ENCODE peak calls at places on chromosomes 16 and 17, in eight cellular contexts. O is cardiac fibroblast; H is fibroblast of gingiva; J is H9; L is fibroblast of mammary gland; D is activated CD8-positive, alpha-beta memory T cell treated with anti-CD3 and anti-CD28 coated beads for 48 hours; Z is natural killer cell; Y is stimulated activated CD8-positive, alpha-beta memory T cell treated with anti-CD3 and anti-CD28 coated beads, Interleukin-7, amount 100 ng/mL, for 1 hour. I is an unnamed sample.

GRCh38 chr16:82585675-82586074 is 41.1 kb upstream of the CDH13 start:
- DNase-seq in O (peak; percentile 10), H (no peak), J (no peak), L (peak; percentile 75), D (no peak), Z (no peak), Y (no peak), I (peak; percentile 91)

GRCh38 chr17:12457493-12457892 is 208.2 kb upstream of the MYOCD start:
- DNase-seq in O (no peak), H (no peak), J (no peak), L (no peak), D (no peak), Z (no peak), Y (no peak), I (peak; percentile 13)

GRCh38 chr16:71311553-71312158 is 22.5 kb upstream of the CMTR2 start:
- DNase-seq in O (peak; percentile 14), H (no peak), J (peak; percentile 75), L (peak; percentile 14), D (no peak), Z (no peak), Y (no peak), I (no peak)

GRCh38 chr17:41452276-41452675 is 11.5 kb upstream of the KRT38 start:
- DNase-seq in O (no peak), H (no peak), J (no peak), L (no peak), D (no peak), Z (no peak), Y (no peak), I (no peak)

GRCh38 chr17:67281053-67281452 is 36.1 kb upstream of the HELZ start:
- DNase-seq in O (no peak), H (peak; percentile 24), J (peak; percentile 64), L (peak; percentile 20), D (no peak), Z (no peak), Y (no peak), I (no peak)

GRCh38 chr17:78787444-78787843 is 5.4 kb upstream of the CYTH1 start:
- DNase-seq in O (no peak), H (no peak), J (no peak), L (no peak), D (no peak), Z (no peak), Y (no peak), I (no peak)

GRCh38 chr17:74759243-74759801 is 10.9 kb downstream of the NHERF1 start:
- DNase-seq in O (no peak), H (no peak), J (no peak), L (no peak), D (no peak), Z (peak; percentile 45), Y (no peak), I (no peak)

GRCh38 chr17:65099941-65100315 is 37.2 kb upstream of the RGS9 start:
- DNase-seq in O (peak; percentile 59), H (peak; percentile 74), J (peak; percentile 51), L (peak; percentile 93), D (peak; percentile 67), Z (peak; percentile 58), Y (peak; percentile 20), I (peak; percentile 80)

GRCh38 chr16:85173077-85173980 is 61.1 kb upstream of the CIBAR2 start:
- DNase-seq in O (peak; percentile 84), H (peak; percentile 52), J (no peak), L (peak; percentile 95), D (no peak), Z (no peak), Y (no peak), I (peak; percentile 93)

GRCh38 chr16:58519707-58520106 is 4.4 kb downstream of the SETD6 start:
- DNase-seq in O (no peak), H (no peak), J (no peak), L (no peak), D (no peak), Z (no peak), Y (no peak), I (no peak)

GRCh38 chr16:86826931-86827330 is 248.6 kb downstream of the FOXL1 start:
- DNase-seq in O (no peak), H (no peak), J (peak; percentile 69), L (no peak), D (no peak), Z (no peak), Y (no peak), I (peak; percentile 78)

GRCh38 chr17:2710804-2711607 is 558 bp downstream of the CLUH start:
- DNase-seq in O (no peak), H (no peak), J (no peak), L (no peak), D (no peak), Z (peak; percentile 38), Y (no peak), I (no peak)

GRCh38 chr17:47264171-47264570 is 10.5 kb downstream of the ITGB3 start:
- DNase-seq in O (no peak), H (no peak), J (no peak), L (no peak), D (no peak), Z (no peak), Y (no peak), I (no peak)

GRCh38 chr17:46010597-46011186 is 11.6 kb downstream of the STH start:
- DNase-seq in O (no peak), H (no peak), J (peak; percentile 68), L (no peak), D (no peak), Z (no peak), Y (no peak), I (no peak)

GRCh38 chr17:43438626-43439529 is 40.1 kb downstream of the ARL4D start:
- DNase-seq in O (no peak), H (no peak), J (peak; percentile 47), L (no peak), D (no peak), Z (no peak), Y (no peak), I (no peak)

GRCh38 chr16:67987460-67988160 is 7.3 kb upstream of the DPEP3 start:
- DNase-seq in O (peak; percentile 35), H (no peak), J (no peak), L (no peak), D (no peak), Z (no peak), Y (no peak), I (no peak)

GRCh38 chr17:72618018-72618509 is 474.4 kb downstream of the SLC39A11 start:
- DNase-seq in O (peak; percentile 20), H (no peak), J (no peak), L (no peak), D (no peak), Z (no peak), Y (no peak), I (no peak)

GRCh38 chr17:80219013-80219776 is 938 bp downstream of the SGSH start:
- DNase-seq in O (peak; percentile 78), H (peak; percentile 75), J (peak; percentile 44), L (peak; percentile 86), D (peak; percentile 95), Z (peak; percentile 93), Y (peak; percentile 91), I (peak; percentile 84)

GRCh38 chr17:45918241-45918745 is 23.9 kb downstream of the MAPT start:
- DNase-seq in O (no peak), H (no peak), J (no peak), L (no peak), D (no peak), Z (no peak), Y (no peak), I (no peak)

GRCh38 chr17:82372063-82372590 is 562 bp downstream of the UTS2R start:
- DNase-seq in O (no peak), H (no peak), J (no peak), L (no peak), D (no peak), Z (no peak), Y (no peak), I (no peak)

GRCh38 chr17:38796451-38796850 is 2.9 kb downstream of the PIP4K2B start:
- DNase-seq in O (no peak), H (no peak), J (no peak), L (no peak), D (no peak), Z (no peak), Y (no peak), I (no peak)

GRCh38 chr16:10376229-10376628 is 9.6 kb upstream of the ATF7IP2 start:
- DNase-seq in O (no peak), H (no peak), J (no peak), L (no peak), D (no peak), Z (no peak), Y (no peak), I (no peak)

GRCh38 chr17:74860229-74860998 is 729 bp upstream of the GRIN2C start:
- DNase-seq in O (no peak), H (no peak), J (peak; percentile 57), L (no peak), D (no peak), Z (no peak), Y (no peak), I (no peak)

GRCh38 chr16:3047387-3047720 is 993 bp downstream of the MMP25 start:
- DNase-seq in O (no peak), H (no peak), J (no peak), L (no peak), D (no peak), Z (no peak), Y (no peak), I (no peak)

GRCh38 chr17:31488264-31488981 is 96.9 kb downstream of the RAB11FIP4 start:
- DNase-seq in O (no peak), H (no peak), J (peak; percentile 61), L (no peak), D (no peak), Z (peak; percentile 32), Y (no peak), I (no peak)

GRCh38 chr16:81885976-81886586 is 107.0 kb downstream of the PLCG2 start:
- DNase-seq in O (peak; percentile 34), H (no peak), J (peak; percentile 62), L (peak; percentile 29), D (peak; percentile 5), Z (no peak), Y (no peak), I (no peak)

GRCh38 chr16:2278272-2278608 is 10.3 kb upstream of the RNPS1 start:
- DNase-seq in O (no peak), H (no peak), J (peak; percentile 56), L (no peak), D (no peak), Z (no peak), Y (no peak), I (no peak)

GRCh38 chr17:9900019-9900594 is 5.0 kb downstream of the RCVRN start:
- DNase-seq in O (peak; percentile 24), H (no peak), J (no peak), L (peak; percentile 43), D (no peak), Z (no peak), Y (no peak), I (no peak)

GRCh38 chr17:18314059-18314730 is 599 bp downstream of the TOP3A start:
- DNase-seq in O (no peak), H (peak; percentile 21), J (no peak), L (no peak), D (no peak), Z (no peak), Y (peak; percentile 12), I (peak; percentile 16)

GRCh38 chr16:80129791-80130190 is 411.0 kb upstream of the DYNLRB2 start:
- DNase-seq in O (no peak), H (no peak), J (no peak), L (no peak), D (no peak), Z (no peak), Y (no peak), I (no peak)

GRCh38 chr17:80653856-80654255 is 109.2 kb downstream of the RPTOR start:
- DNase-seq in O (no peak), H (no peak), J (no peak), L (no peak), D (no peak), Z (no peak), Y (no peak), I (no peak)

I was measured in astrocyte.